ENCODE peak calls at places on chromosomes 2 and 18, in six cellular contexts. R is dorsolateral prefrontal cortex, X is heart right ventricle, F is fibroblast of lung, C is mesothelial cell of epicardium, M is right lobe of liver. S is an unnamed sample.
A peak's percentile ranks its signal among the peaks of the same experiment; 100 is the strongest.

GRCh38 chr18:54030434-54030833 is 194.0 kb downstream of the MBD2 start:
- DNase-seq in R (no peak), X (no peak), F (no peak), C (no peak), M (no peak), S (no peak)

GRCh38 chr2:181025004-181025403 is 44.6 kb downstream of the UBE2E3 start:
- DNase-seq in R (no peak), X (no peak), F (peak; percentile 49), C (no peak), M (no peak), S (no peak)

GRCh38 chr2:233823731-233824121 is 30.6 kb downstream of the HJURP start:
- DNase-seq in R (peak; percentile 16), X (no peak), F (no peak), C (no peak), M (no peak), S (no peak)

GRCh38 chr2:11787991-11788390 is 41.6 kb downstream of the LPIN1 start:
- DNase-seq in R (no peak), X (no peak), F (no peak), C (no peak), M (no peak), S (no peak)

GRCh38 chr2:205835982-205836381 is 153.7 kb downstream of the NRP2 start:
- DNase-seq in R (no peak), X (no peak), F (no peak), C (no peak), M (no peak), S (no peak)

GRCh38 chr2:20104900-20105545 is 53.6 kb upstream of the LAPTM4A start:
- DNase-seq in R (no peak), X (no peak), F (no peak), C (no peak), M (no peak), S (no peak)

GRCh38 chr2:201520201-201520600 is 68.7 kb downstream of the STRADB start:
- DNase-seq in R (no peak), X (no peak), F (no peak), C (no peak), M (no peak), S (no peak)

GRCh38 chr2:45700407-45701013 is 49.0 kb downstream of the PRKCE start:
- DNase-seq in R (no peak), X (no peak), F (no peak), C (no peak), M (no peak), S (no peak)

GRCh38 chr2:109447251-109447661 is 166.5 kb downstream of the SEPTIN10 start:
- DNase-seq in R (no peak), X (no peak), F (peak; percentile 86), C (no peak), M (no peak), S (no peak)

GRCh38 chr2:20094142-20094792 is 42.8 kb upstream of the LAPTM4A start:
- DNase-seq in R (no peak), X (no peak), F (peak; percentile 19), C (no peak), M (no peak), S (no peak)

GRCh38 chr2:105431367-105432088 is 32.7 kb upstream of the FHL2 start:
- DNase-seq in R (peak; percentile 66), X (peak; percentile 71), F (peak; percentile 53), C (no peak), M (peak; percentile 63), S (no peak)

GRCh38 chr18:2337552-2338141 is 233.7 kb downstream of the METTL4 start:
- DNase-seq in R (no peak), X (peak; percentile 11), F (peak; percentile 50), C (no peak), M (peak; percentile 48), S (no peak)

GRCh38 chr18:70468861-70469570 is 180.2 kb downstream of the SOCS6 start:
- DNase-seq in R (no peak), X (no peak), F (no peak), C (no peak), M (no peak), S (no peak)
- TF ChIP-seq CTCF in R (no peak), X (no peak), F (no peak), C (no peak), M (no peak), S (no peak)

GRCh38 chr2:185147361-185147760 is 549.0 kb downstream of the ZNF804A start:
- DNase-seq in R (no peak), X (no peak), F (no peak), C (no peak), M (no peak), S (no peak)
- TF ChIP-seq CTCF in R (no peak), X (no peak), F (no peak), C (no peak), M (no peak), S (no peak)

DNA sequence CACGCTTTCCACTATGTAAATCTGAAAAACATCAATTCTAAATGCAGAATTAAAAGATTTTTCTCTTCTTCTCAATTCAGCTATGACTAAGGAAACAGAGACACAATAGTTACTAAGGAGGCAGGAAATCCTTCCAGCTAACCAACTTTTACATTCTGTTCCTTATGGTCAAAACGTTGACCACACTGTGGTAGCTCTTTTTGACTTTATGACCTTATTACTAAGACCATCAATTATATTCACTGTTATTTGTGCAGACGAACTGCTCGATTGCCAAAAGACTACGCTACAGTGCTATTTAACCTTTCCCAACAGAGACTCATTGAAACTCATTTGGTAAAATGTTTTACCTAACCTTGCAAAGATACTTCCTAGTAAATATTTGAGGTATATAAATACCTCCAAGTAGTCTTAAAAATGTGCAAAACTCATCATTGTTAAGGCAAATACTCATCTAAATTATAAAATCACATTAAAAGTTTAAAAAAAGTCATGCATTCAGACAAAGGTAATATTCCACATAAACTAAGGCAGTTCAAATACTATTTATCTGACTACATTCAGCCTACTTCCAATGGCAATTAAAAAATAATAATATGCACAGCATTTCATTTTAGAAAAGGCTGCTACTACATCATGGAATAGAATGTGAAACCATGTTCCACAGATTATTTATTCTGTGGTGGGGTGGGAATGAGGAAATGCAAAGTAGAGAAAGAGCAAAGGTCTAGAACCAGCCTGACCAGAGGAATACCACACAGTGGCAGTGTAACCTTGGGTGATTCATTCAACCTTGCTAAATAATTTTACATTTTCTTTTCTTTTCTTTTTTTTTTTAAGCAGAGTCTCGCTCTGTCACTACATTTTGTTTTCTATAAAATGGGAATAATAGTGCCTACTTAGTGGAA is 139.8 kb downstream of the THADA start:
- DNase-seq in R (no peak), X (no peak), F (peak; percentile 97), C (no peak), M (no peak), S (no peak)
- TF ChIP-seq CTCF in R (no peak), X (no peak), F (no peak), C (no peak), M (peak; percentile 47), S (no peak)

GRCh38 chr2:96345403-96345802 is 9.8 kb downstream of the NCAPH start:
- DNase-seq in R (no peak), X (no peak), F (no peak), C (no peak), M (no peak), S (no peak)
- TF ChIP-seq CTCF in R (no peak), X (peak; percentile 31), F (peak; percentile 12), C (no peak), M (no peak), S (no peak)